ENCODE peak calls at places on chromosomes 6 and 20, in five cellular contexts. K, Q, W, M and H are unnamed samples.

GRCh38 chr6:169199625-169200335 is 53.9 kb downstream of the THBS2 start:
- DNase-seq in Q (no peak), W (no peak), M (no peak), K (no peak), H (no peak)

GRCh38 chr6:133277895-133278545 is 36.9 kb downstream of the EYA4 start:
- DNase-seq in W (no peak), Q (no peak), K (no peak), M (no peak), H (no peak)

GRCh38 chr6:105397987-105398386 is 4.9 kb downstream of the PREP start:
- DNase-seq in Q (no peak), M (no peak), W (no peak), K (no peak), H (no peak)

GRCh38 chr6:46606318-46606717 is 46.3 kb downstream of the CYP39A1 start:
- DNase-seq in W (no peak), M (no peak), Q (peak), K (no peak), H (no peak)

GRCh38 chr20:23126281-23127061 is 40.3 kb upstream of the CD93 start:
- DNase-seq in M (no peak), K (no peak), W (no peak), Q (no peak), H (no peak)

GRCh38 chr6:13513606-13514502 is 26.5 kb upstream of the GFOD1 start:
- DNase-seq in K (no peak), Q (no peak), M (no peak), W (no peak), H (no peak)

GRCh38 chr6:16208989-16209388 is 29.4 kb upstream of the GMPR start:
- DNase-seq in M (no peak), K (no peak), W (no peak), Q (no peak), H (no peak)

GRCh38 chr20:17525650-17526049 is 5.5 kb downstream of the BFSP1 start:
- DNase-seq in K (peak), M (no peak), Q (no peak), W (no peak), H (peak)

GRCh38 chr20:51696304-51697118 is 71.7 kb downstream of the ATP9A start:
- DNase-seq in K (no peak), Q (peak), W (no peak), M (no peak), H (peak)

GRCh38 chr20:49821850-49822249 is 9.2 kb downstream of the SLC9A8 start:
- DNase-seq in K (no peak), M (no peak), W (no peak), Q (peak), H (peak)

GRCh38 chr6:139970591-139970991 is 596.1 kb upstream of the CITED2 start:
- DNase-seq in M (no peak), K (no peak), Q (peak), W (no peak), H (peak)

GRCh38 chr6:113493991-113494390 is 363.2 kb upstream of the MARCKS start:
- DNase-seq in Q (no peak), K (no peak), W (no peak), M (no peak), H (no peak)

GRCh38 chr6:45275358-45275757 is 52.8 kb upstream of the RUNX2 start:
- DNase-seq in W (no peak), K (no peak), Q (no peak), M (no peak), H (no peak)

GRCh38 chr20:38190166-38190565 is 25.1 kb upstream of the TGM2 start:
- DNase-seq in M (no peak), K (no peak), W (no peak), Q (no peak), H (no peak)

GRCh38 chr6:151891524-151891923 is 84.0 kb downstream of the ESR1 start:
- DNase-seq in K (no peak), M (no peak), Q (no peak), W (no peak), H (no peak)

GRCh38 chr6:45185403-45186251 is 142.5 kb upstream of the RUNX2 start:
- DNase-seq in W (no peak), M (no peak), Q (no peak), K (no peak), H (peak)

GRCh38 chr20:18009116-18009515 is 40.3 kb downstream of the MGME1 start:
- DNase-seq in K (no peak), Q (no peak), M (peak), W (no peak), H (no peak)

GRCh38 chr6:88360203-88360797 is 194.2 kb upstream of the CNR1 start:
- DNase-seq in M (no peak), W (no peak), Q (peak), K (peak), H (peak)

GRCh38 chr6:129131282-129131681 is 248.3 kb downstream of the LAMA2 start:
- DNase-seq in Q (peak), K (no peak), W (peak), M (peak), H (peak)

GRCh38 chr6:3026811-3027626 is 27.3 kb downstream of the NQO2 start:
- DNase-seq in M (no peak), K (no peak), W (peak), Q (no peak), H (no peak)

GRCh38 chr6:10603265-10603664 is 82.1 kb downstream of the GCNT2 start:
- DNase-seq in M (no peak), K (no peak), Q (no peak), W (no peak), H (no peak)

GRCh38 chr6:155481215-155481614 is 25.6 kb upstream of the NOX3 start:
- DNase-seq in K (no peak), W (no peak), Q (no peak), M (no peak), H (peak)

GRCh38 chr6:37049990-37050853 is 44.8 kb downstream of the FGD2 start:
- DNase-seq in K (no peak), M (peak), W (peak), Q (no peak), H (no peak)

GRCh38 chr6:152295346-152295745 is 341.8 kb downstream of the SYNE1 start:
- DNase-seq in W (peak), K (no peak), M (no peak), Q (peak), H (peak)

GRCh38 chr6:166686317-166686716 is 59.3 kb upstream of the RPS6KA2 start:
- DNase-seq in Q (no peak), K (no peak), M (no peak), W (no peak), H (no peak)

GRCh38 chr6:11431455-11431937 is 106.1 kb upstream of the TMEM170B start:
- DNase-seq in K (no peak), W (no peak), Q (no peak), M (no peak), H (no peak)

GRCh38 chr6:16690244-16691142 is 70.8 kb downstream of the ATXN1 start:
- DNase-seq in M (no peak), K (peak), Q (peak), W (no peak), H (peak)

GRCh38 chr6:63573899-63574553 is 1.7 kb downstream of the LOC128125822 start:
- DNase-seq in W (no peak), M (peak), K (peak), Q (peak), H (peak)

GRCh38 chr20:45343867-45344721 is 4.1 kb downstream of the SDC4 start:
- DNase-seq in M (no peak), Q (peak), K (peak), W (peak), H (peak)

GRCh38 chr6:163586888-163587287 is 172.4 kb downstream of the QKI start:
- DNase-seq in M (no peak), W (no peak), K (no peak), Q (no peak), H (no peak)
- H3K4me3 ChIP-seq in M (no peak), W (no peak), K (no peak), Q (no peak), H (no peak)

GRCh38 chr6:31081872-31082271 is 30.5 kb downstream of the C6orf15 start:
- DNase-seq in K (no peak), W (no peak), Q (no peak), M (no peak), H (no peak)

GRCh38 chr6:31079656-31080261 is 32.6 kb downstream of the C6orf15 start:
- DNase-seq in M (peak), W (peak), Q (peak), K (peak), H (peak)

GRCh38 chr6:31087494-31088089 is 24.8 kb downstream of the C6orf15 start:
- DNase-seq in W (peak), K (peak), Q (peak), M (peak), H (peak)

GRCh38 chr6:31086788-31087440 is 25.5 kb downstream of the C6orf15 start:
- DNase-seq in W (no peak), Q (peak), M (no peak), K (no peak), H (peak)

GRCh38 chr6:31083742-31084354 is 28.5 kb downstream of the C6orf15 start:
- DNase-seq in W (no peak), M (peak), Q (peak), K (peak), H (peak)
- TF ChIP-seq CTCF in W (peak), M (no peak), Q (peak), K (peak), H (peak)

DNA sequence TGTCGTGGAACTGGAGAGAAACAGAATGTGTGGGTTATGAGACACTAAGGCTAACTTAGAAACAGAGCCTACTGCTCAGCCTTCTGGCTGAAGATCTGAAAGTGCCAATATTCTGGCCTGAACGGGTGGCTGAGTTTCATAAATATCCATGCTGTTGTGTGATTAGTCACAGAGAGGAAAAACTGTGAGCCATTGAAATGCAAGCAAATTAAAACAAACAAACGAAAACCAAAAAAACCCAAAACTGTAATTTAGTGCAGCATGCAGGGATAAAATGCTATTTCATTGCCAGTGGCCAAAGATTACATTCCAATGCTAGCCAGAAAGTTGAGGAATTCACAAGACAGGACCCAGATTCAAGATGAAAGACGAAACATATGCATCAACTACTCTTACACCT is 315.1 kb downstream of the UBE3D start:
- DNase-seq in M (no peak), W (no peak), K (no peak), Q (peak), H (no peak)
- H3K4me3 ChIP-seq in M (no peak), W (no peak), K (no peak), Q (no peak), H (no peak)

GRCh38 chr6:26324295-26324727 is 40.7 kb upstream of the BTN3A2 start:
- DNase-seq in K (no peak), Q (no peak), W (no peak), M (no peak), H (no peak)

GRCh38 chr6:26321005-26321404 is 44.0 kb upstream of the BTN3A2 start:
- DNase-seq in K (no peak), W (no peak), Q (no peak), M (no peak), H (no peak)

GRCh38 chr6:26327450-26328264 is 37.3 kb upstream of the BTN3A2 start:
- DNase-seq in W (no peak), Q (peak), M (peak), K (peak), H (peak)

GRCh38 chr6:26322645-26323482 is 42.1 kb upstream of the BTN3A2 start:
- DNase-seq in M (peak), K (peak), Q (peak), W (peak), H (peak)

GRCh38 chr6:26323525-26324294 is 41.3 kb upstream of the BTN3A2 start:
- DNase-seq in Q (no peak), W (no peak), K (no peak), M (no peak), H (no peak)
- TF ChIP-seq CTCF in Q (no peak), W (no peak), K (no peak), M (no peak), H (no peak)

GRCh38 chr20:63633732-63634131 is 6.8 kb upstream of the GMEB2 start:
- DNase-seq in W (no peak), M (no peak), K (no peak), Q (no peak), H (no peak)

GRCh38 chr20:63639093-63639860 is 12.4 kb upstream of the GMEB2 start:
- DNase-seq in K (no peak), W (no peak), M (no peak), Q (no peak), H (no peak)

GRCh38 chr20:63635431-63636141 is 8.7 kb upstream of the GMEB2 start:
- DNase-seq in K (no peak), Q (no peak), M (no peak), W (no peak), H (no peak)

GRCh38 chr20:63640086-63640485 is 13.1 kb downstream of the STMN3 start:
- DNase-seq in Q (no peak), M (no peak), K (no peak), W (no peak), H (no peak)

GRCh38 chr20:63636752-63637633 is 10.1 kb upstream of the GMEB2 start:
- DNase-seq in W (no peak), M (no peak), Q (no peak), K (no peak), H (no peak)
- H3K4me3 ChIP-seq in W (no peak), M (no peak), Q (no peak), K (no peak), H (no peak)

GRCh38 chr6:136525586-136526195 is 24.5 kb downstream of the MAP7 start:
- DNase-seq in K (peak), Q (no peak), M (no peak), W (no peak), H (no peak)
- TF ChIP-seq CTCF in K (no peak), Q (no peak), M (no peak), W (no peak), H (no peak)

GRCh38 chr6:149318581-149319286 is 1.2 kb downstream of the TAB2 start:
- DNase-seq in M (peak), Q (no peak), K (no peak), W (no peak), H (no peak)

GRCh38 chr6:149316740-149317655 is 514 bp upstream of the TAB2 start:
- DNase-seq in K (peak), Q (peak), W (peak), M (peak), H (peak)

GRCh38 chr6:149314325-149314724 is 3.2 kb upstream of the TAB2 start:
- DNase-seq in Q (no peak), K (no peak), W (no peak), M (no peak), H (no peak)

GRCh38 chr6:149317656-149318571 is at the start of gene TAB2:
- DNase-seq in K (peak), M (peak), W (peak), Q (no peak), H (peak)

DNA sequence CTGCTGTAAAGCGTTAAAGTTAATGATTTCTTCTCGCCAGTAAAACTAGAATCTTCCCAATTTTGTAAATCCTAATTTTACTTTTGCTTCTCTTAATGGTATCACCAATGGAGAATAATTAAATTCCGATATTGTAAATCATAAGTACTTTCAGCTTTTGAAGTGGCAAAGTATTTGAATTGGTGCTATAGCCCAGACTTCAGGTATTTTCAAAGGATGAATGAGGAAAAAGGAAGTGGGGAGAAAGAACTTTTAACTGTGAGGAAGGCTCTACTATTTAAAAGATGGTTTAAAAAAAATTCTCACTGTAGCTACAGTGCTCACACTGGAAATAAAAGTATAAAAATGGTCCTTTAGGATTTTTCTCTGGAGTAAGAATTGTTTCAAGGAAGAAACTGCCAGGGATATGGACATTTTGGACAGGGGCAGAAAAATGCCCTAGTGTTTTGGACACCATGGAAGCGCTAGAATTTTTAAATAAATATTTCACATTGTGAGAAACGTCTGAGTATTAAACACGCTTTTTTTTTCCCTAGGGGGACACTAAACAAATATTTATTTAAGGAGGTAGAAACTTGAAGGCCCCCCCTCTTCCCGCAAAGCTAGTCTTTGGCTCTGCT is 1.3 kb upstream of the TAB2 start:
- DNase-seq in Q (no peak), M (no peak), W (no peak), K (no peak), H (no peak)
- H3K4me3 ChIP-seq in Q (peak), M (peak), W (peak), K (peak), H (peak)